ENCODE peak calls at places on chromosomes 7 and 10, in seven cellular contexts. X is CD4-positive, alpha-beta T cell; O is GM12891; Q is stimulated activated CD4-positive, alpha-beta T cell treated with anti-CD3 and anti-CD28 coated beads, Interleukin-1b, Interleukin-23, amount 100 ng/mL, for 4 hours; H is H9; G is AG08395; C is OCI-M1. S is an unnamed sample.

GRCh38 chr7:121505540-121506182 is 109.6 kb upstream of the FAM3C start:
- DNase-seq in G (no peak), X (no peak), O (no peak), Q (no peak), C (no peak), H (peak), S (no peak)

GRCh38 chr10:78471326-78471722 is 437.7 kb downstream of the RPS24 start:
- DNase-seq in G (no peak), C (no peak), H (peak), X (no peak), Q (no peak), O (no peak), S (no peak)

GRCh38 chr10:62815373-62816111 is 624 bp downstream of the EGR2 start:
- DNase-seq in O (no peak), H (peak), G (no peak), Q (peak), X (no peak), C (no peak), S (peak)

GRCh38 chr7:69882269-69882668 is 284.0 kb downstream of the AUTS2 start:
- DNase-seq in X (no peak), C (no peak), G (no peak), H (no peak), Q (no peak), O (no peak), S (no peak)

GRCh38 chr10:36677170-36677768 is 448.1 kb upstream of the ANKRD30A start:
- DNase-seq in C (no peak), Q (no peak), G (peak), X (no peak), H (no peak), O (no peak), S (no peak)

GRCh38 chr7:21077602-21078001 is 290.9 kb upstream of the SP8 start:
- DNase-seq in O (no peak), Q (no peak), G (no peak), X (no peak), H (no peak), C (no peak), S (no peak)

GRCh38 chr7:2796358-2797352 is 47.5 kb downstream of the GNA12 start:
- DNase-seq in H (no peak), Q (no peak), O (no peak), C (no peak), X (no peak), G (peak), S (no peak)

GRCh38 chr7:4189151-4189570 is 492.9 kb upstream of the FOXK1 start:
- DNase-seq in O (no peak), H (no peak), X (no peak), C (no peak), Q (no peak), G (no peak), S (no peak)

GRCh38 chr10:116418394-116418793 is 9.3 kb upstream of the PNLIPRP3 start:
- DNase-seq in C (no peak), Q (no peak), G (no peak), H (no peak), O (no peak), X (no peak), S (no peak)

GRCh38 chr10:99682752-99683151 is 23.4 kb downstream of the ENTPD7 start:
- DNase-seq in O (no peak), Q (no peak), G (no peak), H (no peak), C (peak), X (no peak), S (no peak)

GRCh38 chr10:17228081-17229015 is at the start of gene VIM:
- DNase-seq in O (no peak), Q (peak), X (peak), G (peak), H (peak), C (peak), S (peak)

GRCh38 chr10:49080965-49081364 is 34.4 kb downstream of the VSTM4 start:
- DNase-seq in G (no peak), X (no peak), H (no peak), Q (no peak), C (no peak), O (no peak), S (no peak)

GRCh38 chr10:61729596-61729995 is 66.9 kb downstream of the CABCOCO1 start:
- DNase-seq in Q (no peak), G (no peak), X (no peak), O (no peak), C (no peak), H (no peak), S (no peak)

GRCh38 chr7:121609208-121609607 is 213.1 kb upstream of the FAM3C start:
- DNase-seq in G (no peak), X (no peak), H (no peak), C (no peak), Q (no peak), O (no peak), S (no peak)

GRCh38 chr7:102064361-102065025 is 222.2 kb upstream of the SH2B2 start:
- DNase-seq in O (no peak), Q (no peak), G (no peak), H (no peak), C (no peak), X (no peak), S (no peak)

GRCh38 chr10:132542086-132542775 is 4.6 kb downstream of the INPP5A start:
- DNase-seq in H (no peak), G (no peak), O (no peak), Q (no peak), C (no peak), X (no peak), S (no peak)

GRCh38 chr10:67959839-67960476 is 75.5 kb downstream of the SIRT1 start:
- DNase-seq in Q (no peak), O (no peak), G (no peak), X (no peak), H (no peak), C (no peak), S (no peak)

GRCh38 chr10:101301111-101301731 is 52.7 kb upstream of the BTRC start:
- DNase-seq in H (peak), X (no peak), O (no peak), C (peak), Q (no peak), G (no peak), S (peak)

GRCh38 chr10:82942572-82943091 is 1067.6 kb downstream of the NRG3 start:
- DNase-seq in H (no peak), G (peak), O (no peak), Q (no peak), X (no peak), C (peak), S (no peak)

GRCh38 chr10:36302086-36302485 is 660.0 kb upstream of the FZD8 start:
- DNase-seq in C (no peak), O (no peak), H (no peak), G (no peak), X (no peak), Q (no peak), S (no peak)

GRCh38 chr10:34049469-34049868 is 715.0 kb upstream of the NRP1 start:
- DNase-seq in Q (no peak), G (no peak), H (no peak), O (no peak), X (no peak), C (no peak), S (no peak)

GRCh38 chr7:141462958-141463357 is 88.3 kb upstream of the AGK start:
- DNase-seq in O (no peak), X (no peak), G (no peak), Q (no peak), C (no peak), H (no peak), S (no peak)

GRCh38 chr10:556971-557370 is 132.5 kb downstream of the DIP2C start:
- DNase-seq in H (no peak), X (no peak), Q (no peak), O (no peak), C (no peak), G (no peak), S (no peak)

GRCh38 chr7:41252551-41252950 is 450.3 kb downstream of the INHBA start:
- DNase-seq in C (no peak), H (no peak), G (no peak), O (no peak), Q (no peak), X (no peak), S (no peak)

GRCh38 chr10:74047304-74047703 is 49.4 kb downstream of the VCL start:
- DNase-seq in C (no peak), H (no peak), O (no peak), Q (no peak), X (no peak), G (peak), S (no peak)

GRCh38 chr10:58651040-58651439 is 138.4 kb downstream of the BICC1 start:
- DNase-seq in O (no peak), G (peak), X (no peak), H (no peak), C (peak), Q (no peak), S (no peak)

GRCh38 chr7:87935373-87935706 is 1.3 kb downstream of the ADAM22 start:
- DNase-seq in Q (no peak), G (no peak), H (no peak), C (no peak), X (no peak), O (no peak), S (no peak)

GRCh38 chr7:48108959-48109847 is 20.1 kb downstream of the UPP1 start:
- DNase-seq in H (no peak), G (no peak), Q (no peak), C (no peak), O (no peak), X (no peak), S (no peak)

GRCh38 chr10:12717981-12718707 is 283.4 kb downstream of the CCDC3 start:
- DNase-seq in C (no peak), G (no peak), Q (no peak), H (no peak), O (no peak), X (no peak), S (no peak)

GRCh38 chr7:121420976-121421375 is 24.9 kb upstream of the FAM3C start:
- DNase-seq in G (no peak), X (no peak), H (no peak), Q (no peak), C (no peak), O (no peak), S (no peak)

GRCh38 chr7:98021588-98022351 is 31.8 kb upstream of the OCM2 start:
- DNase-seq in H (peak), C (peak), X (peak), G (peak), O (peak), Q (peak), S (peak)

GRCh38 chr7:94182721-94183120 is 178.6 kb upstream of the BET1 start:
- DNase-seq in H (no peak), G (no peak), O (no peak), C (no peak), X (no peak), Q (no peak), S (no peak)

GRCh38 chr10:6647811-6648526 is 67.9 kb upstream of the PRKCQ start:
- DNase-seq in O (peak), H (peak), C (peak), X (peak), Q (peak), G (peak), S (peak)

GRCh38 chr7:130154501-130155317 is 50.5 kb downstream of the TMEM209 start:
- DNase-seq in X (no peak), O (no peak), G (no peak), Q (no peak), C (no peak), H (peak), S (no peak)

GRCh38 chr7:96670338-96671289 is 39.0 kb downstream of the SEM1 start:
- DNase-seq in H (no peak), C (no peak), Q (no peak), G (no peak), X (no peak), O (no peak), S (no peak)

GRCh38 chr10:86188326-86188725 is 178.3 kb downstream of the GRID1 start:
- DNase-seq in O (no peak), C (no peak), H (no peak), Q (no peak), G (no peak), X (no peak), S (no peak)

GRCh38 chr7:99597762-99598501 is at the start of gene TMEM225B:
- DNase-seq in H (peak), G (no peak), C (no peak), X (no peak), O (no peak), Q (no peak), S (no peak)

GRCh38 chr7:123208793-123209192 is 9.0 kb upstream of the SLC13A1 start:
- DNase-seq in H (no peak), Q (no peak), G (no peak), C (peak), O (no peak), X (no peak), S (no peak)

GRCh38 chr10:19120381-19120908 is 71.8 kb downstream of the MALRD1 start:
- DNase-seq in O (no peak), C (no peak), G (no peak), X (no peak), Q (no peak), H (no peak), S (no peak)